ENCODE peak calls at places on chromosome 1, in seven cellular contexts. Y is iPS-NIHi11; F is ureter; T is WERI-Rb-1; S is T47D; L is erythroblast; G is stimulated activated CD4-positive, alpha-beta T cell treated with anti-CD3 and anti-CD28 coated beads, Interleukin-2, amount 100 ng/mL, for 4 hours. K is an unnamed sample.

GRCh38 chr1:197321821-197322220 is 53.8 kb downstream of the CRB1 start:
- DNase-seq in Y (no peak), F (no peak), T (no peak), S (no peak), L (no peak), G (no peak), K (no peak)

GRCh38 chr1:234660536-234661133 is 50.7 kb upstream of the IRF2BP2 start:
- DNase-seq in Y (no peak), F (no peak), T (no peak), S (no peak), L (no peak), G (no peak), K (no peak)

GRCh38 chr1:214107322-214108096 is 119.7 kb downstream of the PROX1 start:
- DNase-seq in Y (no peak), F (no peak), T (no peak), S (no peak), L (no peak), G (no peak), K (peak)

GRCh38 chr1:116725798-116726197 is 28.4 kb upstream of the CD2 start:
- DNase-seq in Y (no peak), F (no peak), T (no peak), S (no peak), L (no peak), G (no peak), K (no peak)

GRCh38 chr1:200867018-200867811 is 5.6 kb upstream of the GPR25 start:
- DNase-seq in Y (no peak), F (no peak), T (no peak), S (no peak), L (no peak), G (no peak), K (peak)

GRCh38 chr1:56123421-56123820 is 455.9 kb downstream of the PLPP3 start:
- DNase-seq in Y (no peak), F (no peak), T (no peak), S (no peak), L (no peak), G (no peak), K (peak)

GRCh38 chr1:116127123-116127847 is 16.1 kb downstream of the MAB21L3 start:
- DNase-seq in Y (no peak), F (no peak), T (no peak), S (no peak), L (no peak), G (no peak), K (no peak)

GRCh38 chr1:46757256-46757955 is 38.5 kb upstream of the EFCAB14 start:
- DNase-seq in Y (peak), F (peak), T (peak), S (no peak), L (no peak), G (no peak), K (peak)

GRCh38 chr1:78760858-78761257 is 111.2 kb downstream of the IFI44 start:
- DNase-seq in Y (no peak), F (no peak), T (no peak), S (no peak), L (no peak), G (no peak), K (no peak)

GRCh38 chr1:145827966-145828365 is 4.0 kb downstream of the POLR3C start:
- DNase-seq in Y (no peak), F (no peak), T (peak), S (no peak), L (peak), G (no peak), K (no peak)

GRCh38 chr1:204647114-204647804 is 38.3 kb downstream of the LRRN2 start:
- DNase-seq in Y (peak), F (peak), T (no peak), S (peak), L (peak), G (no peak), K (peak)

GRCh38 chr1:34828611-34829010 is 30.9 kb downstream of the SMIM12 start:
- DNase-seq in Y (no peak), F (no peak), T (no peak), S (no peak), L (no peak), G (no peak), K (no peak)